ENCODE peak calls at places on chromosomes 11 and 22, in four cellular contexts. Y is fibroblast of gingiva, I is WTC11, S is Right ventricle myocardium superior. D is an unnamed sample.
A peak's percentile ranks its signal among the peaks of the same experiment; 100 is the strongest.

GRCh38 chr11:109421981-109422590 is at the start of gene C11orf87:
- DNase-seq in S (no peak), I (peak; percentile 72), Y (no peak), D (peak; percentile 60)

GRCh38 chr11:8354622-8355417 is 91.1 kb upstream of the LMO1 start:
- DNase-seq in I (no peak), Y (no peak), S (no peak), D (no peak)

GRCh38 chr22:25726241-25726640 is 15.7 kb upstream of the MYO18B start:
- DNase-seq in Y (no peak), S (no peak), I (no peak), D (no peak)

GRCh38 chr11:65788801-65789200 is 1.9 kb downstream of the OVOL1 start:
- DNase-seq in I (no peak), S (no peak), Y (no peak), D (no peak)

GRCh38 chr11:122758974-122759373 is 79.3 kb upstream of the CRTAM start:
- DNase-seq in I (no peak), Y (no peak), S (no peak), D (no peak)

GRCh38 chr11:62069961-62070919 is 53.6 kb upstream of the INCENP start:
- DNase-seq in Y (no peak), I (no peak), S (no peak), D (no peak)

GRCh38 chr11:34977039-34977906 is 60.9 kb downstream of the PDHX start:
- DNase-seq in Y (peak; percentile 31), S (no peak), I (no peak), D (no peak)

GRCh38 chr11:114442559-114442958 is 3.3 kb downstream of the REXO2 start:
- DNase-seq in Y (no peak), S (no peak), I (no peak), D (no peak)

GRCh38 chr22:46055176-46055850 is 78.4 kb upstream of the WNT7B start:
- DNase-seq in I (peak; percentile 6), S (peak; percentile 72), Y (no peak), D (no peak)

GRCh38 chr22:49347376-49347775 is 480.3 kb downstream of the BRD1 start:
- DNase-seq in Y (no peak), I (peak; percentile 5), S (no peak), D (no peak)

GRCh38 chr11:26749927-26750326 is 28.1 kb upstream of the SLC5A12 start:
- DNase-seq in I (no peak), S (no peak), Y (no peak), D (no peak)

GRCh38 chr11:68282141-68282860 is 10.5 kb upstream of the C11orf24 start:
- DNase-seq in I (no peak), Y (peak; percentile 18), S (no peak), D (no peak)

GRCh38 chr11:14773755-14774154 is 118.3 kb downstream of the CYP2R1 start:
- DNase-seq in I (peak; percentile 14), Y (peak; percentile 3), S (no peak), D (no peak)

GRCh38 chr22:38336699-38337098 is 19.5 kb upstream of the CSNK1E start:
- DNase-seq in I (no peak), Y (no peak), S (no peak), D (no peak)

GRCh38 chr11:19811391-19811790 is 98.8 kb downstream of the NAV2 start:
- DNase-seq in I (no peak), S (no peak), Y (no peak), D (no peak)

GRCh38 chr22:44161673-44162072 is 19.1 kb upstream of the PARVG start:
- DNase-seq in S (peak; percentile 24), I (no peak), Y (no peak), D (no peak)

GRCh38 chr11:73184953-73185671 is 33.0 kb upstream of the P2RY2 start:
- DNase-seq in S (peak; percentile 78), Y (peak; percentile 50), I (peak; percentile 78), D (peak; percentile 79)

GRCh38 chr11:111631666-111632039 is 29.4 kb downstream of the SIK2 start:
- DNase-seq in I (no peak), S (no peak), Y (peak; percentile 85), D (no peak)

GRCh38 chr22:35630387-35630793 is 13.3 kb upstream of the MB start:
- DNase-seq in I (no peak), S (no peak), Y (peak; percentile 34), D (no peak)

GRCh38 chr11:122045181-122045586 is 70.8 kb downstream of the BLID start:
- DNase-seq in Y (peak; percentile 10), S (no peak), I (no peak), D (no peak)

GRCh38 chr11:4093519-4094347 is 866 bp upstream of the RRM1 start:
- DNase-seq in Y (no peak), I (no peak), S (no peak), D (no peak)

GRCh38 chr11:46719048-46719542 is at the start of gene F2:
- DNase-seq in I (no peak), S (no peak), Y (no peak), D (peak; percentile 33)

GRCh38 chr11:125626381-125626950 is 1.5 kb downstream of the CHEK1 start:
- DNase-seq in S (no peak), Y (no peak), I (peak; percentile 14), D (peak; percentile 32)